ENCODE peak calls at places on chromosome 7, in eight cellular contexts. X is esophagus squamous epithelium, S is ELF-1, O is posterior cingulate gyrus, H is AG08395, W is NCI-H774, Y is GM04504, R is NCI-H2081. F is an unnamed sample.

GRCh38 chr7:94421711-94422110 is 27.0 kb downstream of the COL1A2 start:
- DNase-seq in X (no peak), S (no peak), O (no peak), H (no peak), W (no peak), Y (peak), R (no peak), F (no peak)

GRCh38 chr7:22781230-22781711 is 41.4 kb downstream of the TOMM7 start:
- DNase-seq in X (no peak), S (no peak), O (no peak), H (peak), W (no peak), Y (peak), R (no peak), F (no peak)

GRCh38 chr7:155298288-155298833 is 683 bp downstream of the INSIG1 start:
- DNase-seq in X (no peak), S (peak), O (no peak), H (no peak), W (no peak), Y (no peak), R (no peak), F (no peak)

GRCh38 chr7:79965946-79966345 is 168.7 kb upstream of the GNAI1 start:
- DNase-seq in X (no peak), S (no peak), O (no peak), H (no peak), W (no peak), Y (no peak), R (no peak), F (no peak)

GRCh38 chr7:157560710-157561522 is 224.1 kb downstream of the DNAJB6 start:
- DNase-seq in X (no peak), S (no peak), O (no peak), H (no peak), W (no peak), Y (no peak), R (no peak), F (no peak)

GRCh38 chr7:3336042-3336665 is 35.1 kb downstream of the SDK1 start:
- DNase-seq in X (no peak), S (no peak), O (no peak), H (no peak), W (no peak), Y (no peak), R (no peak), F (no peak)

GRCh38 chr7:116341222-116341907 is 131.0 kb downstream of the TES start:
- DNase-seq in X (no peak), S (no peak), O (no peak), H (no peak), W (no peak), Y (no peak), R (no peak), F (no peak)

GRCh38 chr7:155917836-155918385 is 105.6 kb upstream of the SHH start:
- DNase-seq in X (no peak), S (no peak), O (no peak), H (no peak), W (no peak), Y (no peak), R (no peak), F (no peak)

GRCh38 chr7:30276203-30276900 is 8.0 kb upstream of the ZNRF2 start:
- DNase-seq in X (no peak), S (peak), O (no peak), H (peak), W (no peak), Y (no peak), R (peak), F (no peak)

GRCh38 chr7:6026011-6026819 is 5.0 kb upstream of the ANKRD61 start:
- DNase-seq in X (peak), S (peak), O (no peak), H (peak), W (peak), Y (no peak), R (peak), F (peak)

GRCh38 chr7:27115161-27116018 is 12.9 kb upstream of the HOXA2 start:
- DNase-seq in X (no peak), S (peak), O (no peak), H (no peak), W (no peak), Y (no peak), R (no peak), F (no peak)

GRCh38 chr7:78576196-78576595 is 777.6 kb downstream of the PHTF2 start:
- DNase-seq in X (no peak), S (peak), O (no peak), H (peak), W (no peak), Y (no peak), R (no peak), F (peak)

GRCh38 chr7:87426160-87426559 is 49.3 kb downstream of the ABCB4 start:
- DNase-seq in X (no peak), S (no peak), O (no peak), H (no peak), W (no peak), Y (no peak), R (no peak), F (no peak)

GRCh38 chr7:48089415-48089975 is 430 bp downstream of the UPP1 start:
- DNase-seq in X (peak), S (no peak), O (no peak), H (no peak), W (peak), Y (no peak), R (peak), F (no peak)

GRCh38 chr7:45897042-45897690 is 8.9 kb downstream of the IGFBP1 start:
- DNase-seq in X (no peak), S (no peak), O (no peak), H (peak), W (no peak), Y (no peak), R (no peak), F (peak)

GRCh38 chr7:19558527-19558926 is 150.3 kb downstream of the POLR1F start:
- DNase-seq in X (no peak), S (no peak), O (no peak), H (peak), W (no peak), Y (peak), R (no peak), F (no peak)

GRCh38 chr7:143380646-143381426 is at the start of gene ZYX:
- DNase-seq in X (peak), S (peak), O (peak), H (peak), W (peak), Y (peak), R (peak), F (peak)

GRCh38 chr7:70132802-70133201 is 534.5 kb downstream of the AUTS2 start:
- DNase-seq in X (no peak), S (no peak), O (no peak), H (no peak), W (no peak), Y (no peak), R (no peak), F (no peak)

GRCh38 chr7:29639887-29640600 is 76.4 kb downstream of the PRR15 start:
- DNase-seq in X (no peak), S (peak), O (no peak), H (no peak), W (peak), Y (no peak), R (peak), F (no peak)

GRCh38 chr7:69256634-69257081 is 341.6 kb upstream of the AUTS2 start:
- DNase-seq in X (no peak), S (no peak), O (peak), H (peak), W (no peak), Y (peak), R (no peak), F (no peak)

GRCh38 chr7:73773700-73774517 is 3.8 kb upstream of the CLDN3 start:
- DNase-seq in X (no peak), S (no peak), O (no peak), H (no peak), W (no peak), Y (no peak), R (no peak), F (no peak)

GRCh38 chr7:12315049-12315448 is 88.6 kb downstream of the VWDE start:
- DNase-seq in X (no peak), S (no peak), O (no peak), H (no peak), W (peak), Y (no peak), R (peak), F (no peak)

GRCh38 chr7:116630932-116631449 is 41.0 kb upstream of the MET start:
- DNase-seq in X (no peak), S (peak), O (no peak), H (peak), W (peak), Y (peak), R (no peak), F (peak)

GRCh38 chr7:17530741-17531417 is 232.4 kb downstream of the AHR start:
- DNase-seq in X (no peak), S (no peak), O (no peak), H (no peak), W (no peak), Y (no peak), R (no peak), F (no peak)

GRCh38 chr7:20301311-20301939 is 29.3 kb upstream of the ITGB8 start:
- DNase-seq in X (no peak), S (no peak), O (no peak), H (no peak), W (no peak), Y (no peak), R (no peak), F (no peak)

GRCh38 chr7:146960747-146961416 is 844.3 kb downstream of the CNTNAP2 start:
- DNase-seq in X (no peak), S (peak), O (no peak), H (no peak), W (peak), Y (no peak), R (no peak), F (no peak)

GRCh38 chr7:155230169-155230593 is 67.5 kb upstream of the INSIG1 start:
- DNase-seq in X (no peak), S (peak), O (peak), H (peak), W (no peak), Y (peak), R (no peak), F (peak)

GRCh38 chr7:75617634-75618234 is 121.0 kb downstream of the HIP1 start:
- DNase-seq in X (peak), S (no peak), O (no peak), H (no peak), W (no peak), Y (no peak), R (no peak), F (peak)

GRCh38 chr7:76513817-76514799 is 3.8 kb downstream of the UPK3B start:
- DNase-seq in X (no peak), S (no peak), O (no peak), H (no peak), W (no peak), Y (no peak), R (no peak), F (no peak)